ENCODE peak calls at places on chromosomes 6 and 20, in five cellular contexts. R, X, Y, I and L are unnamed samples.

GRCh38 chr6:44256291-44257006 is 879 bp downstream of the SLC35B2 start:
- DNase-seq in R (peak; percentile 70), X (no peak), Y (no peak), I (no peak), L (no peak)

GRCh38 chr20:5136096-5136495 is 9.3 kb downstream of the CDS2 start:
- DNase-seq in R (no peak), Y (no peak), X (no peak), I (no peak), L (peak; percentile 12)

GRCh38 chr6:89360415-89360999 is 8.0 kb upstream of the UBE2J1 start:
- DNase-seq in Y (peak; percentile 47), I (no peak), R (no peak), X (peak; percentile 55), L (peak; percentile 71)

GRCh38 chr6:88246654-88247053 is 80.5 kb upstream of the CNR1 start:
- DNase-seq in R (no peak), X (no peak), Y (no peak), I (no peak), L (no peak)

GRCh38 chr6:33336495-33336894 is 19.0 kb upstream of the ZBTB22 start:
- DNase-seq in R (no peak), I (no peak), X (no peak), Y (no peak), L (no peak)

GRCh38 chr20:63289311-63290135 is 3.5 kb upstream of the COL20A1 start:
- DNase-seq in Y (no peak), I (no peak), X (no peak), R (no peak), L (no peak)

GRCh38 chr20:60039526-60039925 is 81.3 kb downstream of the CDH26 start:
- DNase-seq in R (no peak), Y (no peak), I (no peak), X (no peak), L (no peak)

GRCh38 chr20:31848088-31848999 is 2.9 kb upstream of the FOXS1 start:
- DNase-seq in X (no peak), I (no peak), Y (no peak), R (no peak), L (peak; percentile 28)